ENCODE peak calls at places on chromosomes 5 and 9, in five cellular contexts. U is activated naive CD8-positive, alpha-beta T cell treated with anti-CD3 and anti-CD28 coated beads, Interleukin-2, amount 10 ng/mL, durations not matched to agents 7 days and 5 days; H is posterior vena cava; T is neural progenitor cell; A is pons. O is an unnamed sample.

GRCh38 chr5:171310816-171311697 is 2.0 kb downstream of the TLX3 start:
- DNase-seq in U (peak; percentile 49), H (no peak), A (no peak), T (peak; percentile 87), O (no peak)

GRCh38 chr9:123928471-123929176 is 1.3 kb downstream of the DENND1A start:
- DNase-seq in H (no peak), A (peak; percentile 17), T (no peak), U (no peak), O (no peak)

GRCh38 chr9:88046542-88046941 is 72.2 kb upstream of the CDK20 start:
- DNase-seq in U (no peak), T (no peak), A (no peak), H (no peak), O (no peak)

GRCh38 chr5:172503925-172504730 is 49.8 kb upstream of the SH3PXD2B start:
- DNase-seq in A (no peak), U (no peak), T (no peak), H (peak; percentile 90), O (no peak)

GRCh38 chr9:306907-307306 is 92.2 kb downstream of the DOCK8 start:
- DNase-seq in T (peak; percentile 13), H (no peak), U (no peak), A (no peak), O (peak; percentile 23)

GRCh38 chr5:72693001-72693442 is 123.4 kb upstream of the TNPO1 start:
- DNase-seq in A (no peak), U (no peak), H (no peak), T (no peak), O (no peak)

GRCh38 chr5:57650360-57651069 is 167.9 kb upstream of the ACTBL2 start:
- DNase-seq in T (peak; percentile 62), H (no peak), A (no peak), U (no peak), O (peak; percentile 32)

GRCh38 chr5:6597557-6597956 is 35.3 kb downstream of the NSUN2 start:
- DNase-seq in H (no peak), T (no peak), A (no peak), U (no peak), O (no peak)

GRCh38 chr5:141513627-141514329 is 24.9 kb downstream of the PCDHGC5 start:
- DNase-seq in T (peak; percentile 93), H (peak; percentile 93), A (peak; percentile 78), U (peak; percentile 49), O (peak; percentile 91)

GRCh38 chr5:33936004-33936380 is 194 bp upstream of the RXFP3 start:
- DNase-seq in T (peak; percentile 91), U (peak; percentile 77), H (peak; percentile 89), A (no peak), O (peak; percentile 38)